ENCODE peak calls at places on chromosomes 6 and 20, in seven cellular contexts. One of them, this sample, is unnamed.
A peak's percentile ranks its signal among the peaks of the same experiment; 100 is the strongest.

GRCh38 chr6:134873500-134874388 is 76.2 kb downstream of the ALDH8A1 start:
- DNase-seq in ascending aorta: no peak
- DNase-seq in testis: no peak
- DNase-seq in right atrium auricular region: no peak
- DNase-seq in uterus: no peak
- DNase-seq in psoas muscle: no peak
- DNase-seq in esophagus muscularis mucosa: no peak
- DNase-seq in this sample: no peak

GRCh38 chr6:2843138-2843740 is 1.6 kb upstream of the SERPINB1 start:
- DNase-seq in ascending aorta: peak; percentile 46
- DNase-seq in uterus: no peak
- DNase-seq in testis: no peak
- DNase-seq in esophagus muscularis mucosa: peak; percentile 91
- DNase-seq in right atrium auricular region: no peak
- DNase-seq in psoas muscle: no peak
- DNase-seq in this sample: no peak

GRCh38 chr6:28371706-28372451 is 22.1 kb downstream of the ZKSCAN3 start:
- DNase-seq in esophagus muscularis mucosa: no peak
- DNase-seq in ascending aorta: no peak
- DNase-seq in testis: peak; percentile 83
- DNase-seq in uterus: no peak
- DNase-seq in right atrium auricular region: no peak
- DNase-seq in psoas muscle: no peak
- DNase-seq in this sample: no peak

GRCh38 chr6:32807020-32807580 is 9.7 kb downstream of the HLA-DOB start:
- DNase-seq in uterus: no peak
- DNase-seq in esophagus muscularis mucosa: no peak
- DNase-seq in right atrium auricular region: no peak
- DNase-seq in psoas muscle: no peak
- DNase-seq in testis: no peak
- DNase-seq in ascending aorta: no peak
- DNase-seq in this sample: no peak

GRCh38 chr6:10300071-10300470 is 114.8 kb downstream of the TFAP2A start:
- DNase-seq in uterus: no peak
- DNase-seq in testis: no peak
- DNase-seq in ascending aorta: no peak
- DNase-seq in esophagus muscularis mucosa: no peak
- DNase-seq in right atrium auricular region: no peak
- DNase-seq in psoas muscle: no peak
- DNase-seq in this sample: no peak

GRCh38 chr6:133809406-133809805 is 79.5 kb upstream of the TCF21 start:
- DNase-seq in uterus: no peak
- DNase-seq in testis: no peak
- DNase-seq in esophagus muscularis mucosa: no peak
- DNase-seq in right atrium auricular region: no peak
- DNase-seq in ascending aorta: no peak
- DNase-seq in psoas muscle: no peak
- DNase-seq in this sample: no peak

GRCh38 chr6:144447487-144447886 is 162.4 kb downstream of the UTRN start:
- DNase-seq in ascending aorta: no peak
- DNase-seq in esophagus muscularis mucosa: no peak
- DNase-seq in psoas muscle: no peak
- DNase-seq in uterus: no peak
- DNase-seq in testis: no peak
- DNase-seq in right atrium auricular region: no peak
- DNase-seq in this sample: no peak

GRCh38 chr20:37630993-37631392 is 62.8 kb upstream of the CTNNBL1 start:
- DNase-seq in psoas muscle: no peak
- DNase-seq in right atrium auricular region: no peak
- DNase-seq in uterus: no peak
- DNase-seq in ascending aorta: no peak
- DNase-seq in testis: no peak
- DNase-seq in esophagus muscularis mucosa: no peak
- DNase-seq in this sample: no peak

GRCh38 chr6:136927313-136927712 is 5.2 kb downstream of the SLC35D3 start:
- DNase-seq in esophagus muscularis mucosa: peak; percentile 89
- DNase-seq in testis: peak; percentile 34
- DNase-seq in psoas muscle: no peak
- DNase-seq in ascending aorta: no peak
- DNase-seq in right atrium auricular region: no peak
- DNase-seq in uterus: no peak
- DNase-seq in this sample: peak; percentile 79

GRCh38 chr6:99431901-99432300 is 6.8 kb upstream of the PNISR start:
- DNase-seq in ascending aorta: no peak
- DNase-seq in right atrium auricular region: no peak
- DNase-seq in testis: no peak
- DNase-seq in psoas muscle: no peak
- DNase-seq in esophagus muscularis mucosa: no peak
- DNase-seq in uterus: no peak
- DNase-seq in this sample: no peak

GRCh38 chr6:52253494-52253893 is 9.2 kb upstream of the IL17F start:
- DNase-seq in uterus: no peak
- DNase-seq in testis: no peak
- DNase-seq in esophagus muscularis mucosa: no peak
- DNase-seq in right atrium auricular region: no peak
- DNase-seq in ascending aorta: no peak
- DNase-seq in psoas muscle: no peak
- DNase-seq in this sample: no peak

GRCh38 chr6:97697450-97697849 is 414.4 kb upstream of the MMS22L start:
- DNase-seq in esophagus muscularis mucosa: no peak
- DNase-seq in right atrium auricular region: no peak
- DNase-seq in psoas muscle: no peak
- DNase-seq in ascending aorta: no peak
- DNase-seq in uterus: no peak
- DNase-seq in testis: no peak
- DNase-seq in this sample: no peak

GRCh38 chr6:13953061-13953705 is 28.4 kb downstream of the RNF182 start:
- DNase-seq in psoas muscle: no peak
- DNase-seq in uterus: no peak
- DNase-seq in testis: no peak
- DNase-seq in right atrium auricular region: no peak
- DNase-seq in esophagus muscularis mucosa: no peak
- DNase-seq in ascending aorta: no peak
- DNase-seq in this sample: no peak

GRCh38 chr6:72865467-72865866 is 243.6 kb downstream of the KCNQ5 start:
- DNase-seq in ascending aorta: no peak
- DNase-seq in testis: no peak
- DNase-seq in esophagus muscularis mucosa: no peak
- DNase-seq in uterus: no peak
- DNase-seq in psoas muscle: peak; percentile 37
- DNase-seq in right atrium auricular region: no peak
- DNase-seq in this sample: no peak

GRCh38 chr6:45722876-45723275 is 292.8 kb downstream of the CLIC5 start:
- DNase-seq in testis: no peak
- DNase-seq in ascending aorta: no peak
- DNase-seq in right atrium auricular region: no peak
- DNase-seq in uterus: no peak
- DNase-seq in psoas muscle: no peak
- DNase-seq in esophagus muscularis mucosa: no peak
- DNase-seq in this sample: no peak

GRCh38 chr6:42306439-42307140 is 88.9 kb upstream of the MRPS10 start:
- DNase-seq in right atrium auricular region: no peak
- DNase-seq in esophagus muscularis mucosa: no peak
- DNase-seq in uterus: no peak
- DNase-seq in testis: peak; percentile 79
- DNase-seq in psoas muscle: no peak
- DNase-seq in ascending aorta: no peak
- DNase-seq in this sample: peak; percentile 31

GRCh38 chr20:1154224-1154623 is 30.6 kb downstream of the TMEM74B start:
- DNase-seq in esophagus muscularis mucosa: no peak
- DNase-seq in psoas muscle: no peak
- DNase-seq in ascending aorta: no peak
- DNase-seq in testis: no peak
- DNase-seq in uterus: no peak
- DNase-seq in right atrium auricular region: no peak
- DNase-seq in this sample: no peak

GRCh38 chr20:56778765-56779195 is 149.7 kb downstream of the TFAP2C start:
- DNase-seq in testis: peak; percentile 65
- DNase-seq in ascending aorta: no peak
- DNase-seq in right atrium auricular region: no peak
- DNase-seq in psoas muscle: no peak
- DNase-seq in esophagus muscularis mucosa: no peak
- DNase-seq in uterus: no peak
- DNase-seq in this sample: peak; percentile 69

GRCh38 chr6:3209114-3210023 is 18.1 kb downstream of the TUBB2B start:
- DNase-seq in testis: no peak
- DNase-seq in ascending aorta: peak; percentile 70
- DNase-seq in psoas muscle: peak; percentile 65
- DNase-seq in esophagus muscularis mucosa: no peak
- DNase-seq in uterus: peak; percentile 61
- DNase-seq in right atrium auricular region: peak; percentile 59
- DNase-seq in this sample: peak; percentile 95

GRCh38 chr6:135475292-135475886 is 22.2 kb downstream of the AHI1 start:
- DNase-seq in right atrium auricular region: no peak
- DNase-seq in uterus: no peak
- DNase-seq in esophagus muscularis mucosa: no peak
- DNase-seq in testis: peak; percentile 24
- DNase-seq in ascending aorta: no peak
- DNase-seq in psoas muscle: no peak
- DNase-seq in this sample: peak; percentile 51

GRCh38 chr6:169271158-169271936 is 17.7 kb upstream of the THBS2 start:
- DNase-seq in ascending aorta: no peak
- DNase-seq in psoas muscle: no peak
- DNase-seq in esophagus muscularis mucosa: peak; percentile 60
- DNase-seq in uterus: no peak
- DNase-seq in testis: no peak
- DNase-seq in right atrium auricular region: no peak
- DNase-seq in this sample: peak; percentile 74

GRCh38 chr20:32336918-32337347 is 21.2 kb upstream of the ASXL1 start:
- DNase-seq in testis: no peak
- DNase-seq in ascending aorta: no peak
- DNase-seq in psoas muscle: no peak
- DNase-seq in right atrium auricular region: no peak
- DNase-seq in uterus: no peak
- DNase-seq in esophagus muscularis mucosa: no peak
- DNase-seq in this sample: no peak

GRCh38 chr20:32330555-32330897 is 27.6 kb upstream of the ASXL1 start:
- DNase-seq in right atrium auricular region: no peak
- DNase-seq in testis: no peak
- DNase-seq in psoas muscle: no peak
- DNase-seq in ascending aorta: no peak
- DNase-seq in esophagus muscularis mucosa: no peak
- DNase-seq in uterus: no peak
- DNase-seq in this sample: no peak

GRCh38 chr20:32333181-32333987 is 24.7 kb upstream of the ASXL1 start:
- DNase-seq in ascending aorta: no peak
- DNase-seq in uterus: no peak
- DNase-seq in testis: no peak
- DNase-seq in esophagus muscularis mucosa: no peak
- DNase-seq in psoas muscle: no peak
- DNase-seq in right atrium auricular region: no peak
- DNase-seq in this sample: no peak

GRCh38 chr20:32332614-32333013 is 25.5 kb upstream of the ASXL1 start:
- DNase-seq in right atrium auricular region: no peak
- DNase-seq in psoas muscle: no peak
- DNase-seq in uterus: no peak
- DNase-seq in esophagus muscularis mucosa: no peak
- DNase-seq in ascending aorta: no peak
- DNase-seq in testis: no peak
- DNase-seq in this sample: no peak

GRCh38 chr20:32333988-32334885 is 23.9 kb upstream of the ASXL1 start:
- DNase-seq in right atrium auricular region: peak; percentile 83
- DNase-seq in psoas muscle: peak; percentile 35
- DNase-seq in testis: peak; percentile 76
- DNase-seq in uterus: no peak
- DNase-seq in ascending aorta: no peak
- DNase-seq in esophagus muscularis mucosa: no peak
- DNase-seq in this sample: no peak
- H3K4me1 ChIP-seq in right atrium auricular region: peaks cover 52% of the 10 kb centered on the region
- H3K4me1 ChIP-seq in psoas muscle: peaks cover 8% of the 10 kb centered on the region
- H3K4me1 ChIP-seq in testis: no peaks in the 10 kb centered on the region
- H3K4me1 ChIP-seq in uterus: no peaks in the 10 kb centered on the region
- H3K4me1 ChIP-seq in ascending aorta: no peaks in the 10 kb centered on the region
- H3K4me1 ChIP-seq in esophagus muscularis mucosa: no peaks in the 10 kb centered on the region
- H3K4me1 ChIP-seq in this sample: peaks cover 4% of the 10 kb centered on the region

DNA sequence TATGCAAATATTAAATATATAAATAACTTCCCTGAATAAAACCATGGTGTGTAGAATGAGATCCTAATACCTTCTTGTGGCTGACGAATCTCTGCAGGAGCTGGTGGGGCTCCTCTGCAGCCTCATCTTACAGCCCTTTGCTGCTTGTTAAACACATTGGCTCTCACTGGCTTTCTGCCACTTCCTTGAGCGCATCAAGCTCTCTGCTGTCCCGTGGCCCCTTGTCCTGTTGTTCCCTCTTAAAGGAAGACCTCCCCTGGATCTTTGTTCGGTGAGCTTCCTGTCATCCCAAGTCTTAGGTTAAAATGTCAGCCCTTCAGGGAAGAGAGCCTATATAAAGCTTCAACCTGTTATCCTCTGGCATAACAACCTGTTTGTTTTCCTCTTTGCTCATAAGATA is 519.6 kb downstream of the DOK5 start:
- DNase-seq in right atrium auricular region: no peak
- DNase-seq in uterus: no peak
- DNase-seq in esophagus muscularis mucosa: no peak
- DNase-seq in testis: no peak
- DNase-seq in ascending aorta: no peak
- DNase-seq in psoas muscle: no peak
- DNase-seq in this sample: no peak
- H3K4me1 ChIP-seq in right atrium auricular region: no peaks in the 10 kb centered on the region
- H3K4me1 ChIP-seq in uterus: no peaks in the 10 kb centered on the region
- H3K4me1 ChIP-seq in esophagus muscularis mucosa: no peaks in the 10 kb centered on the region
- H3K4me1 ChIP-seq in testis: no peaks in the 10 kb centered on the region
- H3K4me1 ChIP-seq in ascending aorta: no peaks in the 10 kb centered on the region
- H3K4me1 ChIP-seq in psoas muscle: no peaks in the 10 kb centered on the region
- H3K4me1 ChIP-seq in this sample: no peaks in the 10 kb centered on the region

GRCh38 chr6:30719791-30720737 is at the start of gene TUBB:
- DNase-seq in right atrium auricular region: peak; percentile 98
- DNase-seq in ascending aorta: peak; percentile 99
- DNase-seq in psoas muscle: peak; percentile 97
- DNase-seq in uterus: peak; percentile 96
- DNase-seq in esophagus muscularis mucosa: peak; percentile 99
- DNase-seq in testis: peak; percentile 99
- DNase-seq in this sample: peak; percentile 98
- H3K4me1 ChIP-seq in right atrium auricular region: peaks cover 65% of the 10 kb centered on the region
- H3K4me1 ChIP-seq in ascending aorta: no peaks in the 10 kb centered on the region
- H3K4me1 ChIP-seq in psoas muscle: peaks cover 39% of the 10 kb centered on the region
- H3K4me1 ChIP-seq in uterus: no peaks in the 10 kb centered on the region
- H3K4me1 ChIP-seq in esophagus muscularis mucosa: peaks cover 70% of the 10 kb centered on the region
- H3K4me1 ChIP-seq in testis: peaks cover 24% of the 10 kb centered on the region
- H3K4me1 ChIP-seq in this sample: no peaks in the 10 kb centered on the region

DNA sequence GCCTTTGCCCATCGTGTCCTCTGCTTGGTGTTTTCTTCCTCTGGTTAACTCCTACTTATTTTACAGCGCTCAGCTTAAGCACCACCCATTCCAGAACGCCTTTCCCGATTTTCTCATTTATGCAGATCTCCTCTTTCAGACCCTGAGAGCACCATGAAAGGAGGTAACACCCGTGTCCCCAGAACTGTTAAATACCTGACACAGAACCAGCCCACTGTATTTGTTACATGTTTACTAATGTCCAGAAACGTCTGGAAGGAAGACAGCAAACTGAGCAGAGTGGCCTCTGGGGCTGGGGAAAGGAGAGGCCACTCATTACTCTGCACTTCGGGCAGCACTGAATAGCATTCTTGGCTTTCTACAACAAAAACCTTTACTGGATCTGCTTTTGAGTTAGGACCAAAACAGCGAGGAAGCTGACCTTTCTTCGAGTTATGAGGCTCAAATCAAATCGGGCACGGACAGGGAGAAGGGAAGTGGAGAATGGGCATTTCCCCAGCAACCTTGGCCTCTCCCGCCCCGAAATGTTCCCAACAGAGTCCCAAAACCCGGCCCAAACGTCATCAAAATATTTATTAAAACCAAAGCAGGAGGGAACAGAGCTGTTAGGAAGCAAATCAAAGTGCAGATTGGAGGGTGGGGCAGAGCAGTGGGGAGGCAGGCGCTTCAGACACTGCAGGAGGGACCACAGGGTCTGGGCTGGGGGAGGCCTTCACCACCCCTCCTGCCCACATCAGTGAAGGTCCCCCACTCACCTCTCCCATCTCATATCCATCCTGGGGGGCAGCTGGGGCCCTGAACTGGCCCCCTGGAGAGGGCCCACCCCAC is 1.1 kb upstream of the NECAB3 start:
- DNase-seq in right atrium auricular region: peak; percentile 81
- DNase-seq in testis: peak; percentile 82
- DNase-seq in ascending aorta: peak; percentile 87
- DNase-seq in psoas muscle: no peak
- DNase-seq in esophagus muscularis mucosa: no peak
- DNase-seq in uterus: peak; percentile 63
- DNase-seq in this sample: no peak
- H3K4me1 ChIP-seq in right atrium auricular region: peaks cover 40% of the 10 kb centered on the region
- H3K4me1 ChIP-seq in testis: peaks cover 43% of the 10 kb centered on the region
- H3K4me1 ChIP-seq in ascending aorta: peaks cover 15% of the 10 kb centered on the region
- H3K4me1 ChIP-seq in psoas muscle: peaks cover 18% of the 10 kb centered on the region
- H3K4me1 ChIP-seq in esophagus muscularis mucosa: peaks cover 63% of the 10 kb centered on the region
- H3K4me1 ChIP-seq in uterus: peaks cover 7% of the 10 kb centered on the region
- H3K4me1 ChIP-seq in this sample: peaks cover 13% of the 10 kb centered on the region